ENCODE peak calls at places on chromosomes 5 and 9, in eight cellular contexts. K is fibroblast of the aortic adventitia, Q is colonic mucosa, J is HCT116, C is endothelial cell of umbilical vein, O is heart right ventricle, T is astrocyte of the cerebellum, V is astrocyte of the spinal cord. A is an unnamed sample.

GRCh38 chr5:175681045-175681974 is 23.4 kb downstream of the HRH2 start:
- DNase-seq in K (no peak), V (no peak), T (no peak), C (no peak), O (no peak), J (no peak), Q (no peak), A (peak; percentile 12)

GRCh38 chr5:53557386-53557785 is 3.1 kb upstream of the NDUFS4 start:
- DNase-seq in V (no peak), C (no peak), Q (no peak), J (no peak), K (no peak), T (no peak), O (no peak), A (peak; percentile 74)

GRCh38 chr5:13866792-13867191 is 77.7 kb downstream of the DNAH5 start:
- DNase-seq in T (peak; percentile 28), J (no peak), Q (no peak), O (peak; percentile 21), V (peak; percentile 39), K (peak; percentile 16), C (peak; percentile 18), A (peak; percentile 5)

GRCh38 chr5:36090033-36090432 is 23.4 kb upstream of the UGT3A2 start:
- DNase-seq in Q (no peak), V (peak; percentile 5), T (no peak), J (peak; percentile 29), C (peak; percentile 49), O (no peak), K (peak; percentile 8), A (peak; percentile 21)

GRCh38 chr5:31815394-31815793 is 176.5 kb downstream of the PDZD2 start:
- DNase-seq in C (no peak), K (no peak), O (no peak), J (no peak), Q (no peak), V (no peak), T (no peak), A (no peak)

GRCh38 chr9:116232425-116233159 is 79.0 kb downstream of the PAPPA start:
- DNase-seq in C (no peak), Q (no peak), O (no peak), V (peak; percentile 19), T (no peak), K (peak; percentile 15), J (no peak), A (peak; percentile 53)

GRCh38 chr5:78504726-78505431 is 143.7 kb downstream of the LHFPL2 start:
- DNase-seq in O (peak; percentile 80), J (peak; percentile 38), K (peak; percentile 100), T (peak; percentile 100), Q (peak; percentile 66), V (peak; percentile 99), C (peak; percentile 100), A (peak; percentile 100)

GRCh38 chr5:158801286-158801685 is 298.4 kb downstream of the EBF1 start:
- DNase-seq in Q (no peak), C (no peak), K (no peak), V (no peak), O (no peak), J (no peak), T (no peak), A (no peak)

GRCh38 chr5:137320056-137321045 is 178.8 kb downstream of the SPOCK1 start:
- DNase-seq in O (no peak), V (peak; percentile 77), T (peak; percentile 74), Q (peak; percentile 40), C (peak; percentile 79), K (peak; percentile 87), J (peak; percentile 21), A (peak; percentile 79)

GRCh38 chr5:42514759-42515158 is 91.5 kb downstream of the GHR start:
- DNase-seq in Q (no peak), C (no peak), T (no peak), V (no peak), J (no peak), O (no peak), K (no peak), A (peak; percentile 9)

GRCh38 chr9:34501889-34502425 is 20.8 kb downstream of the ENHO start:
- DNase-seq in T (peak; percentile 73), Q (no peak), O (peak; percentile 38), C (peak; percentile 39), V (peak; percentile 75), J (no peak), K (peak; percentile 96), A (peak; percentile 31)

GRCh38 chr5:32201140-32201539 is 27.0 kb upstream of the GOLPH3 start:
- DNase-seq in T (no peak), O (no peak), Q (no peak), C (no peak), K (peak; percentile 80), J (no peak), V (no peak), A (peak; percentile 69)

GRCh38 chr5:57841671-57842375 is 359.2 kb upstream of the ACTBL2 start:
- DNase-seq in Q (no peak), V (peak; percentile 95), C (peak; percentile 96), T (peak; percentile 87), O (no peak), J (peak; percentile 65), K (peak; percentile 96), A (peak; percentile 94)

GRCh38 chr5:174734571-174735497 is 10.5 kb downstream of the MSX2 start:
- DNase-seq in O (no peak), T (no peak), J (no peak), K (no peak), V (no peak), Q (no peak), C (no peak), A (no peak)

GRCh38 chr5:125245216-125245615 is 498.8 kb upstream of the ZNF608 start:
- DNase-seq in Q (no peak), T (no peak), O (no peak), V (no peak), J (no peak), K (no peak), C (no peak), A (no peak)

GRCh38 chr5:87825583-87825982 is 412.9 kb upstream of the CCNH start:
- DNase-seq in C (no peak), K (no peak), T (no peak), V (no peak), O (no peak), J (no peak), Q (no peak), A (no peak)

GRCh38 chr5:40376566-40376965 is 303.1 kb upstream of the PTGER4 start:
- DNase-seq in V (no peak), C (no peak), J (no peak), Q (no peak), T (no peak), K (no peak), O (no peak), A (no peak)

GRCh38 chr9:4328723-4329122 is 28.9 kb upstream of the GLIS3 start:
- DNase-seq in T (peak; percentile 63), K (peak; percentile 75), V (peak; percentile 72), J (no peak), Q (no peak), O (no peak), C (no peak), A (no peak)

GRCh38 chr9:85599540-85600140 is 142.1 kb downstream of the AGTPBP1 start:
- DNase-seq in O (no peak), V (peak; percentile 13), Q (no peak), C (no peak), K (no peak), J (no peak), T (no peak), A (peak; percentile 31)

GRCh38 chr9:89597711-89598707 is 6.8 kb upstream of the GADD45G start:
- DNase-seq in T (peak; percentile 47), Q (peak; percentile 75), J (no peak), C (peak; percentile 58), V (peak; percentile 54), O (no peak), K (peak; percentile 71), A (peak; percentile 72)

DNA sequence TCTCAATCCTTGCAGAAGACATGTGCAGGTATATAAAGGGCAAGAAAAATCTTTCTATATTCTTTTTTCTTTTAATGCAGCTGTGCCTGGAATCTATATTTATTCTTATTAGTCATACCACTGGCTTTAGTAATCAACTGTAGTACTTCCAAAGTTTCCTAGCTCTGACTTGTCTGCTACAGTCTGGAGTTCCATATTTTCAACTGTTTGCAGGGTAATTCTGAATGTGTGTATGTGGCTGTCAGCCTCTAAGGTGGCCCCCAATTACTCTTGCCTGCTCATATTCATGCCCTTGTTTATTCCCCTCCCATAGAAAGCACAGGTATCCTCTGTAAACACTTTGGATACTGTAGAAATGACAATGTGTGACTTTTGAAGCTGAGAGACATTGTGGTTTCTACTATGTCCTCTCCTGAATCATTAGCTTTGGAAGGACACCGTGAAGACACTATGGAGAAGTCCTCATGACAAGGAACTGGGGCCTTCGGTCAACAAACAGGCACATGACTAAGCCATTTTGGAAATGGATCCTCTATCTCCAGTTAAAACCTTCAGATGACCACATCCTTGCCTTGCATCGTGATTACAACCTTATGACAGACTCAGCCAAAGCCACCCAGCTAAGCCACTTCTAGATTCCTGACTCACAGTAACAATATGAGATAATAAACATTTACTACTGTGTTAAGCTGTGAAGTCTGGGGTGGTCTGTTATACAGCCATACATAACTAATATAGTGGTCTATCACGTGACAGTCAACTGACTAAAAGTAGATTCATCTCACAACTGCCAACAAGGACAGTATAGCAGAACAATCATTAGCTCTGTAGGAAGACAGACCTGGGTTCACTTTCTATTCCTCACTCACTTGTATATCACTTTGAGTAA is 49.5 kb upstream of the SUSD1 start:
- DNase-seq in C (no peak), Q (no peak), V (peak; percentile 51), T (no peak), J (no peak), K (peak; percentile 55), O (no peak), A (peak; percentile 15)
- H3K4me3 ChIP-seq in C (no peak overlapping the region), Q (no peak overlapping the region), V (no peak overlapping the region), T (no peak overlapping the region), J (no peak overlapping the region), K (no peak overlapping the region), O (no peak overlapping the region), A (no peak overlapping the region)

GRCh38 chr5:150163547-150164059 is 3.0 kb upstream of the CDX1 start:
- DNase-seq in C (no peak), T (no peak), V (no peak), Q (peak; percentile 88), J (no peak), K (peak; percentile 45), O (peak; percentile 80), A (no peak)
- TF ChIP-seq CTCF in C (no peak), T (peak; percentile 3), V (peak; percentile 8), Q (no peak), J (no peak), K (peak; percentile 49), O (no peak), A (peak; percentile 28)

GRCh38 chr9:97850746-97851449 is 2.1 kb upstream of the FOXE1 start:
- DNase-seq in J (no peak), K (no peak), V (no peak), T (no peak), Q (no peak), C (no peak), O (no peak), A (no peak)
- H3K4me3 ChIP-seq in J (no peak overlapping the region), K (no peak overlapping the region), V (no peak overlapping the region), T (no peak overlapping the region), Q (no peak overlapping the region), C (no peak overlapping the region), O (no peak overlapping the region), A (no peak overlapping the region)

DNA sequence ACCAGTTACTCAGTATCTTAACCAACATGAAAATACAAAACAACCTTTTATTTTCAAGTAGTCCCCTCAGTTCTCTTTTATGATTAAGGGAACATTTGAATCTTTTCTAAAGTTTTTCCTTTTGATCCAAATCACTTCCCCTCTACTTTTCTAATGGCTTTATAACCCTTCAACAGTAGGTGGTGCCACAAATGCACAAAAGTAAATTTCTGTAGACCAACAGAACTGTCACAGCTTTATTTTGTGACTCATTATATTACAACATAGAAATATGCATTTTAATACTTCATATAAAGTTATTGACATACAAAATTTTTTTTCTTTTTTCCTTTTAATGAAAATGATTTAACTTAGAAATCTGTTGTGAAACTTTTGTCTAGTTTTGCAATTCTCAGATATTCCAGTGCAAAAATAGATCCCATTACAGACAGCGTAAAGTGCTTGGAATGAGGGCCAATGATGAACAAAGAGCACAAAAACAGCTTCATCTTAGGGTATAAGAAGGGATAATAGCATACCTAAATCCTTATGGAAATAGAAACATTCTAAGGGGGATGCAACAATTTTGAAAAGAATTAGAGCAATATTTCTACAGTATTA is 17.0 kb downstream of the NIPSNAP3B start:
- DNase-seq in Q (no peak), J (peak; percentile 16), K (peak; percentile 39), V (peak; percentile 39), T (peak; percentile 31), O (no peak), C (peak; percentile 29), A (peak; percentile 56)
- TF ChIP-seq CTCF in Q (peak; percentile 34), J (peak; percentile 59), K (peak; percentile 39), V (peak; percentile 50), T (peak; percentile 40), O (peak; percentile 37), C (peak; percentile 16), A (peak; percentile 55)

A was measured in cardiac fibroblast.